ENCODE peak calls at places on chromosome 17, in seven cellular contexts. U is MV-4-11; K is substantia nigra; J is iris pigment epithelial cell; C is activated CD4-positive, CD25-positive, alpha-beta regulatory T cell treated with anti-CD3 and anti-CD28 coated beads, Interleukin-2, amount 50 U/mL, for 16 hours; I is stimulated activated CD4-positive, alpha-beta T cell treated with anti-CD3 and anti-CD28 coated beads, Interleukin-1b, Interleukin-23, amount 100 ng/mL, for 1 hour; D is ureter. P is an unnamed sample.

GRCh38 chr17:42797067-42798007 is 1.2 kb downstream of the COA3 start:
- DNase-seq in D (no peak), U (no peak), I (no peak), J (no peak), K (no peak), C (no peak), P (no peak)

GRCh38 chr17:36049643-36050042 is 14.4 kb upstream of the CCL18 start:
- DNase-seq in U (no peak), K (no peak), J (no peak), D (no peak), C (no peak), I (no peak), P (no peak)

GRCh38 chr17:73820686-73821448 is 176.6 kb upstream of the SDK2 start:
- DNase-seq in U (no peak), J (no peak), C (no peak), D (no peak), K (no peak), I (no peak), P (no peak)

GRCh38 chr17:4811471-4811870 is 4.5 kb downstream of the PLD2 start:
- DNase-seq in K (no peak), J (no peak), D (no peak), C (no peak), I (no peak), U (no peak), P (no peak)

GRCh38 chr17:50604470-50604869 is 30.2 kb upstream of the ABCC3 start:
- DNase-seq in J (peak), U (no peak), I (no peak), C (no peak), K (no peak), D (peak), P (no peak)

GRCh38 chr17:42347198-42347597 is 41.0 kb downstream of the STAT3 start:
- DNase-seq in I (no peak), K (no peak), J (peak), C (no peak), U (no peak), D (peak), P (no peak)

GRCh38 chr17:36627101-36627500 is 25.7 kb downstream of the MRM1 start:
- DNase-seq in U (no peak), D (no peak), K (no peak), J (no peak), C (no peak), I (no peak), P (no peak)

GRCh38 chr17:73878923-73879322 is 234.7 kb upstream of the SDK2 start:
- DNase-seq in U (no peak), I (no peak), D (no peak), J (no peak), K (no peak), C (no peak), P (no peak)

GRCh38 chr17:81457917-81458555 is 54.6 kb downstream of the ACTG1 start:
- DNase-seq in D (no peak), I (no peak), K (no peak), C (no peak), U (no peak), J (no peak), P (no peak)

GRCh38 chr17:31089461-31089860 is 5.3 kb upstream of the NF1 start:
- DNase-seq in C (no peak), K (no peak), D (no peak), I (no peak), J (no peak), U (peak), P (no peak)

GRCh38 chr17:72556944-72557826 is 436.4 kb downstream of the SOX9 start:
- DNase-seq in U (peak), K (no peak), I (no peak), C (peak), J (peak), D (peak), P (no peak)

GRCh38 chr17:82244413-82245140 is 15.7 kb downstream of the SLC16A3 start:
- DNase-seq in D (no peak), U (peak), K (no peak), J (peak), C (no peak), I (no peak), P (no peak)

GRCh38 chr17:71824671-71825070 is 296.1 kb upstream of the SOX9 start:
- DNase-seq in C (no peak), J (no peak), K (no peak), U (no peak), I (no peak), D (no peak), P (no peak)

P was measured in omental fat pad.